ENCODE peak calls at places on chromosome 3, in seven cellular contexts. I is brain microvascular endothelial cell; Q is psoas muscle; S is CD8-positive, alpha-beta T cell; L is A549; G is spleen; M is testis. D is an unnamed sample.

GRCh38 chr3:32371466-32372212 is 20.0 kb upstream of the CMTM7 start:
- DNase-seq in L (no peak), G (no peak), I (no peak), M (no peak), S (no peak), Q (no peak), D (no peak)

GRCh38 chr3:105369501-105370371 is 3.0 kb downstream of the ALCAM start:
- DNase-seq in Q (peak), G (peak), S (peak), I (peak), L (peak), M (peak), D (peak)

GRCh38 chr3:41164776-41165175 is 34.5 kb upstream of the CTNNB1 start:
- DNase-seq in L (no peak), G (no peak), I (no peak), S (no peak), M (no peak), Q (no peak), D (no peak)

GRCh38 chr3:123765475-123766166 is 118.5 kb downstream of the MYLK start:
- DNase-seq in Q (no peak), I (peak), S (no peak), G (no peak), L (no peak), M (no peak), D (no peak)

GRCh38 chr3:10508619-10509260 is 3.4 kb upstream of the ATP2B2 start:
- DNase-seq in I (no peak), M (no peak), Q (no peak), S (no peak), L (no peak), G (no peak), D (no peak)

GRCh38 chr3:135516143-135516542 is 449.4 kb upstream of the PPP2R3A start:
- DNase-seq in S (no peak), G (no peak), I (peak), M (no peak), Q (no peak), L (peak), D (no peak)

GRCh38 chr3:105598047-105598796 is 231.5 kb downstream of the ALCAM start:
- DNase-seq in M (no peak), G (no peak), I (peak), Q (no peak), L (peak), S (no peak), D (no peak)

GRCh38 chr3:114861666-114862065 is 285.4 kb downstream of the ZBTB20 start:
- DNase-seq in Q (no peak), L (no peak), I (no peak), M (no peak), S (no peak), G (no peak), D (no peak)

GRCh38 chr3:29759443-29760033 is 478.7 kb downstream of the RBMS3 start:
- DNase-seq in G (no peak), M (no peak), L (no peak), I (no peak), Q (no peak), S (no peak), D (no peak)

GRCh38 chr3:4351164-4351855 is 48.1 kb downstream of the SETMAR start:
- DNase-seq in L (no peak), G (no peak), M (no peak), Q (no peak), S (no peak), I (peak), D (no peak)

GRCh38 chr3:42900731-42901420 is 5.1 kb upstream of the ZNF662 start:
- DNase-seq in Q (no peak), M (no peak), G (no peak), I (no peak), L (no peak), S (no peak), D (no peak)

GRCh38 chr3:163916596-163917560 is 1161.4 kb downstream of the SI start:
- DNase-seq in Q (no peak), I (no peak), G (no peak), S (no peak), L (peak), M (peak), D (no peak)

GRCh38 chr3:57283366-57283765 is 9.1 kb downstream of the ASB14 start:
- DNase-seq in Q (no peak), G (no peak), I (no peak), M (no peak), S (no peak), L (no peak), D (no peak)

GRCh38 chr3:61915296-61915695 is 353.9 kb downstream of the PTPRG start:
- DNase-seq in L (no peak), M (no peak), Q (no peak), I (no peak), G (no peak), S (no peak), D (no peak)

GRCh38 chr3:19934098-19934566 is at the start of gene EFHB:
- DNase-seq in S (no peak), I (peak), Q (no peak), G (no peak), M (peak), L (peak), D (no peak)

GRCh38 chr3:52444860-52445793 is at the start of gene SEMA3G:
- DNase-seq in G (peak), M (peak), I (peak), S (peak), Q (peak), L (peak), D (no peak)

GRCh38 chr3:173869786-173870185 is 472.2 kb downstream of the NLGN1 start:
- DNase-seq in S (no peak), M (no peak), I (no peak), Q (no peak), G (no peak), L (no peak), D (no peak)

GRCh38 chr3:11021611-11022011 is 29.1 kb downstream of the SLC6A1 start:
- DNase-seq in Q (no peak), G (no peak), L (no peak), I (no peak), S (no peak), M (no peak), D (peak)

GRCh38 chr3:101603184-101603583 is 29.2 kb downstream of the PCNP start:
- DNase-seq in Q (no peak), M (no peak), I (no peak), L (no peak), G (no peak), S (no peak), D (no peak)

GRCh38 chr3:6367171-6367570 is 493.7 kb upstream of the GRM7 start:
- DNase-seq in I (no peak), L (no peak), M (no peak), Q (no peak), S (no peak), G (no peak), D (no peak)

GRCh38 chr3:188208751-188209433 is 54.9 kb downstream of the LPP start:
- DNase-seq in M (no peak), S (no peak), Q (no peak), L (no peak), G (no peak), I (no peak), D (no peak)
- H3K27ac ChIP-seq in M (no peak), S (no peak), Q (peak), L (peak), G (no peak), I (peak), D (no peak)

DNA sequence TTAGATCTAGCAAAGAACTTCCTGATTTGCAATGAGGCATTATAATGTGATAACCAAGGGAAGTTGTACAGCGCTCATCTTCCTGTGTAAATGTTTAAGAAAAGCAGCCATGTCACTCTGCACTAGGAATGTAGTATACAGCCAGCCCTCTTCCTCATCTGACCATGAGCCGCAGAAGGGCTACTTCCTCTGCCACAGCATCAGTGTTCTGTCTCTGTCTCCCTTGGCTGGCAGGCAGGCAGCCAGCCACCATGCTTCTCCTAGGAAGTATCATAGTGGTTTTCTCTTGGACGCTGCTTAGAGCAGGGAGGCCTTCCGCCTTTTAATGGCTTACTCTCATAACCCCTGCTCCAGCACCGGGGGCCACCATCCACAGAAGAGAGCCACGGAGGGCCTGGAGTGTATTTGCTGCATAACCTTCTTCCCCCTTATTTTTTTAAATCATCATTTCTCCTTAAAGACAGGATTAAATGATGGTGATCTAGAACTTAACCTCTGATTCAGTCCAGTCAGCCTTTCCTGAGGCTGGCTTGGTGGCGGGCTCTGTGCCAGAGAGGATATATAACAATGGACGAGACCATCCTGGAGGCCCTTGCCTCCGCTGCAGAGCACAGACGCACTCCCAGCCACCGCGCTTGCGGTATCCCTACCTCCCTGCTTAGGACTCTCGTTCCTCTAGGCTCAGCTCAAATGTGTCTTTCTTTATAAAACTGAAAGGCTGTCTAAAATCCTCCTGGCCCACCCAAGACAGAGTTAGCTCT is 57.3 kb upstream of the PLXNA1 start:
- DNase-seq in I (no peak), S (no peak), G (peak), M (no peak), L (no peak), Q (no peak), D (no peak)
- H3K27ac ChIP-seq in I (no peak), S (no peak), G (peak), M (no peak), L (no peak), Q (no peak), D (peak)

GRCh38 chr3:127042634-127043033 is 59.7 kb downstream of the PLXNA1 start:
- DNase-seq in M (no peak), Q (peak), I (no peak), S (no peak), G (peak), L (no peak), D (no peak)

GRCh38 chr3:127041264-127041820 is 58.4 kb downstream of the PLXNA1 start:
- DNase-seq in M (no peak), S (no peak), I (no peak), G (peak), L (no peak), Q (peak), D (no peak)

GRCh38 chr3:127040216-127040615 is 57.3 kb downstream of the PLXNA1 start:
- DNase-seq in L (no peak), M (no peak), I (no peak), G (no peak), S (no peak), Q (no peak), D (no peak)

GRCh38 chr3:127043041-127043641 is 60.2 kb downstream of the PLXNA1 start:
- DNase-seq in S (no peak), M (no peak), Q (no peak), L (no peak), I (no peak), G (peak), D (no peak)

DNA sequence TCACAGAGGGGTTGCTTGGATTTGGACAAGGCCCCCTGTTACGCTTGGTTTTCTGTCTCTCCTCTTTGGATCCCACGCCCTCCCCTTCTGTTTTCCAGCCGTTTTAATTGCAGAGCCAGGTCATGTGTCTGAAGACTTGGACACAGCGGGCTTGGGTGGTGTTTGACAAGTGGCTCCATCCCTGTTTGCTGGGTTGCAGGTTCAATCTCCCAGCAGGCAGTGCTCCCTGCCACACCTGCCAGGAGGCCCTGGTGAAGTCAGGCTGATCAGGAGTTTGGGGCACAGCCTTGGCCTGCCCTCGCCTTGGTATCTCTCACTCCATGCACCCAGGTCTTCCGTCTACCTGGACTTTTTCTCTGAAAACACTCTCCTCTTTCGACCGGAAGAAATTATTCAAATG is 59.0 kb downstream of the PLXNA1 start:
- DNase-seq in M (no peak), Q (no peak), G (peak), I (no peak), L (no peak), S (no peak), D (no peak)
- H3K27ac ChIP-seq in M (no peak), Q (no peak), G (no peak), I (no peak), L (no peak), S (no peak), D (no peak)

GRCh38 chr3:69129531-69129930 is 7.1 kb upstream of the LMOD3 start:
- DNase-seq in G (no peak), L (no peak), M (no peak), I (no peak), S (no peak), Q (no peak), D (no peak)

GRCh38 chr3:69126999-69127398 is 4.6 kb upstream of the LMOD3 start:
- DNase-seq in I (no peak), G (no peak), Q (no peak), M (no peak), L (no peak), S (no peak), D (no peak)

DNA sequence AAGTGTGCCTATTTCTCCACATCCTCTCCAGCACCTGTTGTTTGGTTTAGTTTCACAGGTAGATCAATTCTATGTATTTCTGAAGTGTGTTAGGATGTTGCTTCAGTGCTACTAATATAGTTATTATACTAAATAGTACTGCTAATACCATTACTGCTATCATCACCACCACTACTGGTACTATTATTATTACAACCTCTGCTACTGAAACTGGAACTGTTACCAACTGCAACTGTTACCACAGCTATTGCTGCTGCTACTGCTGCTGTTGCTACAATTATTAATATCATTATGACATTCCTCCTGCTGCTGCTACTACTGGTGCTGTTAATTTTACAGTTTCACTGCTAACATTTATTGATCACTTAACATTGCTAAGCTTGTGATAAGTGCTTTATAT is 8.3 kb upstream of the LMOD3 start:
- DNase-seq in I (no peak), Q (no peak), M (no peak), G (no peak), S (no peak), L (no peak), D (no peak)
- H3K27ac ChIP-seq in I (no peak), Q (peak), M (no peak), G (no peak), S (no peak), L (no peak), D (no peak)

D was measured in caudate nucleus.